ENCODE peak calls at places on chromosomes 1 and 21, in nine cellular contexts. L is HEK293T; O is sigmoid colon; P is kidney tubule cell; S is activated CD8-positive, alpha-beta memory T cell treated with anti-CD3 and anti-CD28 coated beads for 48 hours; C is A172; T is NCI-H1930; G is midbrain; W is stimulated activated CD4-positive, alpha-beta T cell treated with anti-CD3 and anti-CD28 coated beads, TNF-alpha, amount 100 ng/mL, for 4 hours. A is an unnamed sample.

GRCh38 chr1:89566761-89567174 is 42.1 kb downstream of the LRRC8B start:
- DNase-seq in W (no peak), C (no peak), S (no peak), L (peak; percentile 38), P (peak; percentile 18), G (peak; percentile 71), T (no peak), O (peak; percentile 66), A (no peak)

GRCh38 chr1:22236900-22237299 is 94.0 kb upstream of the WNT4 start:
- DNase-seq in T (no peak), P (no peak), C (no peak), S (no peak), G (no peak), O (no peak), W (no peak), L (no peak), A (no peak)

GRCh38 chr1:9705337-9706098 is 54.0 kb downstream of the PIK3CD start:
- DNase-seq in G (no peak), T (no peak), S (no peak), C (peak; percentile 21), W (no peak), P (peak; percentile 81), L (no peak), O (no peak), A (peak; percentile 76)

GRCh38 chr1:203464226-203464625 is 11.4 kb upstream of the PRELP start:
- DNase-seq in T (no peak), L (no peak), W (no peak), G (no peak), O (no peak), S (no peak), P (peak; percentile 45), C (peak; percentile 68), A (peak; percentile 67)

GRCh38 chr1:17089496-17089895 is 29.8 kb downstream of the PADI2 start:
- DNase-seq in G (peak; percentile 92), C (no peak), O (no peak), L (no peak), T (no peak), P (no peak), W (no peak), S (no peak), A (no peak)

GRCh38 chr1:53385276-53385932 is 57.5 kb upstream of the LRP8 start:
- DNase-seq in G (no peak), O (no peak), L (no peak), W (no peak), S (no peak), P (no peak), T (no peak), C (no peak), A (peak; percentile 38)

GRCh38 chr1:156368889-156369684 is at the start of gene RHBG:
- DNase-seq in P (peak; percentile 50), G (no peak), S (no peak), W (no peak), C (peak; percentile 31), L (no peak), T (no peak), O (no peak), A (peak; percentile 40)

GRCh38 chr21:42991992-42992740 is 17.8 kb downstream of the PKNOX1 start:
- DNase-seq in L (no peak), S (no peak), T (no peak), O (peak; percentile 96), C (peak; percentile 92), G (no peak), W (no peak), P (peak; percentile 88), A (peak; percentile 84)

GRCh38 chr1:209196140-209196539 is 387.4 kb upstream of the CAMK1G start:
- DNase-seq in S (no peak), P (no peak), W (no peak), O (no peak), T (no peak), G (no peak), C (no peak), L (no peak), A (no peak)

GRCh38 chr1:22723151-22723550 is 12.5 kb downstream of the EPHB2 start:
- DNase-seq in P (no peak), C (no peak), G (no peak), W (no peak), L (no peak), T (no peak), S (no peak), O (no peak), A (no peak)